ENCODE peak calls at places on chromosomes 11 and 22, in nine cellular contexts. V, H, X, D, F, J, C, Z and S are unnamed samples.

GRCh38 chr11:19474211-19474610 is 233.5 kb upstream of the E2F8 start:
- DNase-seq in V (no peak), H (no peak), X (no peak), D (no peak), F (no peak), J (no peak), C (no peak), Z (no peak), S (no peak)

GRCh38 chr11:61507962-61508824 is at the start of gene LRRC10B:
- DNase-seq in V (peak; percentile 94), H (peak; percentile 84), X (no peak), D (no peak), F (no peak), J (no peak), C (no peak), Z (peak; percentile 96), S (peak; percentile 71)

GRCh38 chr11:67449116-67449844 is 3.2 kb downstream of the GPR152 start:
- DNase-seq in V (no peak), H (no peak), X (no peak), D (no peak), F (no peak), J (no peak), C (no peak), Z (no peak), S (no peak)

GRCh38 chr11:78907636-78908035 is 333.0 kb upstream of the NARS2 start:
- DNase-seq in V (no peak), H (no peak), X (peak; percentile 9), D (no peak), F (no peak), J (no peak), C (no peak), Z (no peak), S (no peak)

GRCh38 chr22:49827853-49828598 is at the start of gene BRD1:
- DNase-seq in V (no peak), H (peak; percentile 67), X (peak; percentile 69), D (peak; percentile 70), F (peak; percentile 49), J (peak; percentile 66), C (peak; percentile 42), Z (peak; percentile 84), S (peak; percentile 78)

GRCh38 chr22:22823126-22823804 is 64.4 kb upstream of the IGLL5 start:
- DNase-seq in V (no peak), H (no peak), X (no peak), D (no peak), F (no peak), J (no peak), C (no peak), Z (no peak), S (no peak)

GRCh38 chr11:134385774-134386565 is 26.1 kb downstream of the B3GAT1 start:
- DNase-seq in V (no peak), H (no peak), X (no peak), D (no peak), F (no peak), J (no peak), C (no peak), Z (no peak), S (no peak)

GRCh38 chr11:2305140-2305861 is 3.5 kb downstream of the TSPAN32 start:
- DNase-seq in V (peak; percentile 86), H (peak; percentile 60), X (peak; percentile 50), D (peak; percentile 88), F (peak; percentile 80), J (peak; percentile 79), C (peak; percentile 61), Z (peak; percentile 89), S (peak; percentile 93)

GRCh38 chr11:14907411-14908213 is 15.6 kb upstream of the CYP2R1 start:
- DNase-seq in V (peak; percentile 83), H (peak; percentile 76), X (peak; percentile 20), D (peak; percentile 77), F (peak; percentile 79), J (peak; percentile 64), C (peak; percentile 59), Z (peak; percentile 82), S (peak; percentile 90)